ENCODE peak calls at places on chromosomes 12 and 14, in nine cellular contexts. F is body of pancreas; I is uterus; S is vagina; N is CD8-positive, alpha-beta T cell; P is foreskin keratinocyte; O is suprapubic skin; H is adrenal gland; J is heart right ventricle. B is an unnamed sample. For H3K27me3, the result is how much of the 10 kb centered on the place peaks cover.

GRCh38 chr14:70654609-70655008 is 12.9 kb downstream of the TTC9 start:
- DNase-seq in F (no peak), I (no peak), S (no peak), N (no peak), P (no peak), O (no peak), H (no peak), J (no peak), B (no peak)

GRCh38 chr12:91133871-91134270 is 22.6 kb upstream of the LUM start:
- DNase-seq in F (no peak), I (no peak), S (no peak), N (no peak), P (peak), O (no peak), H (no peak), J (no peak), B (no peak)

GRCh38 chr14:99578541-99579044 is 25.4 kb downstream of the CCDC85C start:
- DNase-seq in F (peak), I (peak), S (no peak), N (no peak), P (no peak), O (no peak), H (peak), J (peak), B (no peak)

GRCh38 chr12:127516467-127516866 is 750.5 kb upstream of the TMEM132C start:
- DNase-seq in F (no peak), I (no peak), S (no peak), N (no peak), P (peak), O (no peak), H (no peak), J (no peak), B (no peak)

GRCh38 chr14:48417715-48418500 is 742.5 kb upstream of the MDGA2 start:
- DNase-seq in F (no peak), I (no peak), S (no peak), N (no peak), P (no peak), O (no peak), H (no peak), J (no peak), B (no peak)

GRCh38 chr14:70916300-70916699 is 9.0 kb downstream of the PCNX1 start:
- DNase-seq in F (no peak), I (no peak), S (no peak), N (no peak), P (no peak), O (no peak), H (no peak), J (no peak), B (no peak)

GRCh38 chr12:78483767-78484315 is 380.7 kb upstream of the SYT1 start:
- DNase-seq in F (no peak), I (no peak), S (no peak), N (no peak), P (no peak), O (no peak), H (no peak), J (no peak), B (peak)

GRCh38 chr12:2052861-2053674 is at the start of gene CACNA1C:
- DNase-seq in F (no peak), I (peak), S (no peak), N (peak), P (peak), O (no peak), H (peak), J (peak), B (peak)

GRCh38 chr12:89080797-89081470 is 271.4 kb downstream of the DUSP6 start:
- DNase-seq in F (no peak), I (no peak), S (no peak), N (no peak), P (peak), O (no peak), H (no peak), J (no peak), B (no peak)

GRCh38 chr12:76784600-76785051 is 20.7 kb downstream of the ZDHHC17 start:
- DNase-seq in F (no peak), I (no peak), S (no peak), N (no peak), P (peak), O (no peak), H (no peak), J (peak), B (no peak)

GRCh38 chr14:64645220-64645891 is 58.9 kb upstream of the PLEKHG3 start:
- DNase-seq in F (no peak), I (peak), S (no peak), N (no peak), P (peak), O (no peak), H (no peak), J (peak), B (no peak)

GRCh38 chr12:28108599-28108998 is 81.7 kb upstream of the CCDC91 start:
- DNase-seq in F (no peak), I (no peak), S (no peak), N (no peak), P (peak), O (no peak), H (no peak), J (no peak), B (no peak)

GRCh38 chr12:77679701-77680100 is 151.0 kb upstream of the NAV3 start:
- DNase-seq in F (no peak), I (no peak), S (no peak), N (no peak), P (no peak), O (no peak), H (no peak), J (no peak), B (no peak)

DNA sequence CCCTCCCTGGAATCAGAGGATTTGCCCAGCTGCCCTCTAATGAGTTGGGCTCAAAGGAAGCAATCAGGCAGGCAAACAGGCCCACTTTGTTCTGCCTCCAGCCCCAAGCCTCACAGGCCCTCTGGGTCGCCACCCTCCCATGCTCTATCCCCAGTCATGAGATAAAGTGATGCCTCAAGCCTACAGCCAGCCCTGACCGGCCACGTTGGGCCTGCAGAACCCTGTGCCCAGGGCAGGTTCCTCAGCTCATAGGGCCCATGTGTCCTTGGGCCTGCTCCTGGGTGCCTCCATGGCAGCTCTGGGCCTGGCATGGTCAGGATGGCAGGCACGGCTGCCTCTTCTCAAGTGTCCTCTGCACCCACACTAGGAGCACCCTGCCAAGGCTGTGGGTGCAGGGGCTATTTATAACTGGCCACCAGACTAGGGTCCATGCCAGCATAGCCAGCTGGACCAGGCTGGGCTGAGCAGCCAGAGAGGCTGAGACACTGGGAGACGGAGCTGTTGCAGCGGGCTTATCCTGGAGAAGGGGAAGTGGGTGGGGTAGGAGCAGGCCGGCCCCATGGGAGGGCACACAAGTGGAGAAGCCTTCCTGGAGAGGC is 20.2 kb downstream of the HDAC7 start:
- DNase-seq in F (no peak), I (no peak), S (no peak), N (no peak), P (no peak), O (no peak), H (no peak), J (peak), B (peak)
- H3K27ac ChIP-seq in F (no peak), I (peak), S (peak), N (no peak), P (no peak), O (no peak), H (no peak), J (peak), B (peak)

DNA sequence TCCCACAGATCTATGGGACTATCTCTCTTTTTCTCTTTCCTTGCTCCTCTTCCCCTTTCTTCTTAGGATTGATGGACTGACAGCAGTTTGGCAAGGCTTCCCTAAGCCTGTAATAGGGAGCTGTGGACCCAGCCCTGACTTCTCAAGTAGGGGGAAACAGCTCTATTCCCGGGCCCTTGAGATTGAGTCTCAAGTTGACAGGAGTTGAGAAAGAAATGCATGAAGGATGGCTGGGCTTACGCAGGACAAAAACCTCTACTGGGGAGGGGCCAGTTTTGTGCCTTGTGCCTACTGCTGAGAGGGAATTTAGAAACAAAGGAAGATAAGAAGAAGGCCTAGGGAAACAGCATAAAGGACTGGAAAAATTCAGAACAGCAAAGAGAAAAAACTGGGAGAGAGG is 60.3 kb downstream of the SMUG1 start:
- DNase-seq in F (no peak), I (no peak), S (peak), N (no peak), P (no peak), O (no peak), H (no peak), J (no peak), B (no peak)
- H3K27me3 ChIP-seq in F (under half), I (under half), S (under half), N (under half), P (under half), O (under half), H (under half), J (under half), B (under half)

DNA sequence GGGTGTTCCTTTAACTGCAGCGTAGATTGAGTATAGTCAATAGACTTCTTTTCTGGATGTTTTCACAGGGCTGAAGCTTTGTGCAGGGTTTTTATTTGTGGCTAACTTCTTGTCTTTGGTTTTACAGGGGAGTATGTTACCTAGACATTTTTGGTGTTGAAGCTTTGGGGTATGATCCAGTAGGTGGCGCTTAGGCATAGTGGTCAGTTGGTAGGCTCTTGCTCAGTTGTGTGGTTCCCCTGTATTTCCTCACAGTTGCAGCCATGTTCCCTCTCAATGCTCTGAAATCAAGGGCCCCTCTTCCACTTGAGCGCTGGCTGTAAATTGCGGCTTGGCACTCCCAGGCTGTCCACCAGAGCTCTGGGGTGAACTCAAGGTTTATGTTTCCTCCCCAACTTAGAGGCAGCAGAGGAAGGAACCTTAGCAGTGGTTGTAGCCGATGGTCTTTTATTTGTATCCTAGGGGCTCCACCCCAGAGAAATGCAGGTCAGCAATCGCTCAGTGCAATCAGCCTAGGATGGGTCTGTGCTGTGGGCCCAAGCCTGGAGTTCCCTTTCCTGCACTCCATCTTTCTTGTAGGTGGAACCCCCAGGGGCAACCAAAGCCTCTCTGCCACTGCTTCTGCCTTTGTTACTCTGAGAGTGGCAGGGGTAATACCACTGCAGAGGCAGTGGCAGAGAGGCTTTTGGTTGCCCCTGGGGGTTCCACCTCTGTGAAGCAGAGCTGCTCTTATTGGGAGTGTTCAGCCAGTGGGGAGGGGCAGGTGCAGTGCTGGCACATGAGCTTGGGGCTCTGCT is 55.1 kb downstream of the CMAS start:
- DNase-seq in F (peak), I (peak), S (no peak), N (peak), P (peak), O (no peak), H (peak), J (peak), B (no peak)
- TF ChIP-seq CTCF in F (peak), I (peak), S (no peak), N (no peak), P (peak), O (peak), H (peak), J (peak), B (peak)

DNA sequence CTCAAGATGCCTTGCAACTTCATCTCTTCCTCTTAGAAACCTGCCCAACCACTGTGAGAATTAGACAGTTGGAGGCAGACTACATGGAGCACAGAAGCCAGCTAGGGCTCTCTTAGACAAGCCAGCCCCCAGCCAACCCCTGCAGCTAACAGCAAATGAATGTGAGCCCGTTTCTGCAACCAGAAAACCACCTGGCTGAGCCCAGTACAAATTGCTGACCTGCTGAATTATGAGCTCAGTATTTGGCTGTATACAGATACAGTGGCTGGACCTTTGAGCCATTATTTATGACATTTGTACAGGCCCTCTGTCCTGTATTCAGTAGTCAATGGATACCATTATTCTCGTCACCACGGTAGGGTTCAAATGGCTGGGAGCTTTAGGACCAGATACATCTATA is 112.9 kb downstream of the TBX5 start:
- DNase-seq in F (no peak), I (no peak), S (no peak), N (no peak), P (no peak), O (no peak), H (no peak), J (no peak), B (no peak)
- H3K27ac ChIP-seq in F (no peak), I (no peak), S (no peak), N (no peak), P (no peak), O (no peak), H (no peak), J (no peak), B (no peak)

DNA sequence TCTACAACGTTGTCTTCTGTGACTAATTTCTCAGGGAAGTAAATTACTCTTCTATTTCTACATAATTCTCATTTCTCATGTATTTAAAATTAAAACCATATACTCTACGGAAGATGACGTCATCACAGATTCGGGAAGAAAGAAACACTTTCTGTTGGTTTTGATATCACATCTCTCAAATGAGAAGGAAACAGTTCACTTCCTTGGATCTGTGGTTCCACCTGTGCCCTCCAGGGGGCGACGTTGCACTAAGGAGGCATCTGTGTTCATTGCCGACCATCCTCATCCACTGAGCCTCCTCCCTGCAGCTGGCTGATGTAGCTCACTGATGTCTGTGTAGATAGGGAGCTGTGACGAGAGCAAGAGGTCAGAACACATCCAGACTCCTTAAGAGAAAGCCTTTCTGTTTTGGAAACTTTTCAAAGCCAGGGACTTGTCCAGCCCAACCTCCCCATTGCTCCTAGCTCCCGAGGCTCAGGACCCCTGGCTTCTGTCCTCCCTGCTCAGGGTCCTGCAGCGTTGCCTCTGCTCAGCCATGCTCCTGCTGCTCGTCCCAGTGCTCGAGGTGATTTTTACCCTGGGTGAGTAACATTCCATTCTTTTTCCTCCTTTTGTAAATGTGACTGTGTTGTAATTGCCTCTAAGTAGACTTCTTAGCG is 172.7 kb upstream of the OR4E1 start:
- DNase-seq in F (peak), I (no peak), S (no peak), N (peak), P (no peak), O (no peak), H (peak), J (no peak), B (peak)
- H3K27me3 ChIP-seq in F (under half), I (under half), S (under half), N (under half), P (under half), O (under half), H (under half), J (under half), B (under half)

DNA sequence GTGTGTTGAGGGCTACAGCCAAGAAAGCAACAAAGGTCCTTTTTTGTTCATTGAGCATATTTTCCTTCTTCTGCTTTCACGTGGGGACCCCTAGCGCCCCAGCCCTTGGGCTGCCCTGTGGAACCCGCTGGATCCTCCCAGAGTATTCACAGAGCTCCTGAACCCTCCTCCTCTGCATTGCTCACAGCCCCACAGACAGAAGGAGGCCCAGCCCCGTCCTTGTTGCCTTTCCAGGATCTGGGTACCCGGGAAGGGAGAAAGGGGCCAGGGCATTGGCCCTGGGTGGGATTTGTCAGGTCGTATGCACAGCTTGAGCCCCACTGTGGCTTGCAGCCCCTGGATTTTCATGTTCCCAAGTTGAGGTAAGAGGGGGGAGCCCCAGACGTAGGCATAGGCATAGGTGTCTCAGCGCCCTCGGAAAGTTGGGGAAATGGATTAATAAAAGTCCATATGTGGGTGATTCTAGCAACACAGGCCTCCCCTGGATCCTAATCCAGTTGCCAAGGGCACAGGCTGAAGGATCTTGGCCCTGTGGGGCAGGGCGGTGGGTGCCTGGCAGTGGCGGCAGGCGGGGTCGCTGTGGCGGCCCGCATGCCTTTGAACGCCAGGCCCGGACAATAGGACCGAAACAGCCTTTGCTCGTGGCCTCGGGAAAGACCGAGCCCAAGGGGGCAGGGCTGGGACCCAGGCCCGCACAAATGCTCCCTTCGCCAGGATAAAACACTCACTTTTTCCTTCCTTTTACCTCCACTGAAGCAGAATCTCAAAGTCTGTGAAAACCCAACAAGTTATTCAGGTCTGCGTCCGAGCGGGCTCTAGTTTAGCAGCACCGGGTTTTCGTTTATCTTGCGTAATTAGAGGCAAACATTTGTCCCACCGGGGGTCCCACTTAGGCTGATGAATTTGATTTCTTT is 3.0 kb upstream of the HOXC10 start:
- DNase-seq in F (no peak), I (no peak), S (no peak), N (no peak), P (peak), O (no peak), H (no peak), J (no peak), B (no peak)
- TF ChIP-seq CTCF in F (no peak), I (no peak), S (no peak), N (no peak), P (peak), O (no peak), H (no peak), J (no peak), B (no peak)

DNA sequence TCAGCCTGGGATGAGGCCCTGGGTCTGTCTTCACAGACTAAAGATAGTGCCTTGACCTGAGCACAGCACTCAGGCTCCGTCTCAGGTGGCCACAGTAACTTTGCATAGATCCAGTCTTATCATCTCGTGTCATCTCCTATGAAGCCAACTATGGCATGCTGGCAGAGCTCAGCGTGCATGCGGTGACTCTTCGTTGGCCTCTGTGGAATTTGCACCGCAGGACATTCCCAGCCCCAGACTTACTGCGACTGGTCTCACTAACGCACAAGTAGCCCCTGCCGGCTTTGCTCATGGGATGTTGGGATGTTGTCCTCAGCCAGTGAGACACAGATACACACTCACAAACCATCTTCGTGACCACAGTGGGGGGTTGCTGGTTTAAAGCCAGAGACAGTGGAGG is 199.6 kb downstream of the CHST11 start:
- DNase-seq in F (no peak), I (no peak), S (no peak), N (no peak), P (no peak), O (no peak), H (no peak), J (no peak), B (no peak)
- H3K27ac ChIP-seq in F (no peak), I (no peak), S (no peak), N (no peak), P (no peak), O (no peak), H (no peak), J (no peak), B (no peak)

B was measured in thyroid gland.